ENCODE peak calls at places on chromosomes 3 and 15, in eight cellular contexts. O is Peyer's patch; M is right cardiac atrium; R is small intestine; V is SK-N-SH; K is IMR-90; I is CD8-positive, alpha-beta memory T cell; A is GM23338. U is an unnamed sample. For H3K4me1, the result is how much of the 10 kb centered on the place peaks cover.

GRCh38 chr3:140748171-140748570 is 70.3 kb downstream of the TRIM42 start:
- DNase-seq in O (no peak), M (no peak), R (no peak), V (no peak), K (no peak), I (no peak), A (no peak), U (no peak)

GRCh38 chr15:49066374-49066773 is 20.1 kb upstream of the SECISBP2L start:
- DNase-seq in O (no peak), M (no peak), R (no peak), V (no peak), K (no peak), I (no peak), A (peak), U (no peak)

GRCh38 chr15:64284037-64284436 is 71.9 kb downstream of the CSNK1G1 start:
- DNase-seq in O (no peak), M (no peak), R (no peak), V (no peak), K (peak), I (no peak), A (no peak), U (peak)

GRCh38 chr3:21729888-21730459 is 21.0 kb downstream of the ZNF385D start:
- DNase-seq in O (no peak), M (no peak), R (no peak), V (no peak), K (no peak), I (no peak), A (no peak), U (peak)

GRCh38 chr15:92069308-92070244 is 216.1 kb downstream of the SLCO3A1 start:
- DNase-seq in O (no peak), M (no peak), R (peak), V (no peak), K (peak), I (no peak), A (no peak), U (peak)

GRCh38 chr15:96804754-96805153 is 474.3 kb downstream of the NR2F2 start:
- DNase-seq in O (no peak), M (no peak), R (no peak), V (no peak), K (no peak), I (no peak), A (no peak), U (no peak)

GRCh38 chr15:94395626-94396025 is 164.3 kb downstream of the MCTP2 start:
- DNase-seq in O (no peak), M (no peak), R (peak), V (no peak), K (peak), I (no peak), A (no peak), U (no peak)

GRCh38 chr3:63934484-63934883 is 22.3 kb upstream of the SCAANT1 start:
- DNase-seq in O (no peak), M (no peak), R (peak), V (no peak), K (no peak), I (peak), A (no peak), U (no peak)

GRCh38 chr3:17775073-17775472 is 32.6 kb upstream of the TBC1D5 start:
- DNase-seq in O (no peak), M (no peak), R (no peak), V (no peak), K (no peak), I (peak), A (no peak), U (no peak)

DNA sequence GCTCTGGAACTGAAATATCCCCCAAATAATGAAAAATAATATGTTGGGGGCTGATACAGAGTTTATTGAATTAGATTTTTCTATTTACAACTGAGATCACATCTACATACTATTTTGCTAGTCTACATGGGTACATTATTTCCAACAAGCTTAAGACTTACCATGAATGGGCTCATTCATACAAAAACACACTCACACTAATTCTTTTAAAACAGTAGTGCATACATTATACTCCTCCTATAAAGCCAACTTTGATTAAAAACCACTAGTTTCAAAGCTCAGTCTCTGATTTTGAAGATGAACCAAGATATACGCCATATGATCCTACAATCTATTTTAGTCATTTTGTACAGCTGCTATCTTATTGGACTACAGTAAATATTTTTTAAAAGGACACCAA is 24.9 kb downstream of the TSPAN3 start:
- DNase-seq in O (no peak), M (no peak), R (no peak), V (no peak), K (no peak), I (no peak), A (no peak), U (no peak)
- H3K27ac ChIP-seq in O (no peak), M (no peak), R (no peak), V (no peak), K (no peak), I (no peak), A (no peak), U (no peak)

GRCh38 chr15:58741032-58741431 is 8.5 kb downstream of the ADAM10 start:
- DNase-seq in O (no peak), M (no peak), R (no peak), V (no peak), K (no peak), I (no peak), A (no peak), U (no peak)
- H3K4me1 ChIP-seq in O (under half), M (under half), R (under half), V (under half), K (under half), I (under half), A (half or more), U (under half)

GRCh38 chr3:158747417-158747816 is 15.2 kb upstream of the RARRES1 start:
- DNase-seq in O (no peak), M (no peak), R (no peak), V (no peak), K (no peak), I (no peak), A (no peak), U (no peak)

GRCh38 chr3:158749977-158750376 is 17.7 kb upstream of the RARRES1 start:
- DNase-seq in O (no peak), M (no peak), R (no peak), V (no peak), K (no peak), I (no peak), A (no peak), U (no peak)

GRCh38 chr3:158749526-158749925 is 17.3 kb upstream of the RARRES1 start:
- DNase-seq in O (no peak), M (no peak), R (no peak), V (no peak), K (no peak), I (no peak), A (no peak), U (no peak)

GRCh38 chr3:158751316-158751715 is 19.1 kb upstream of the RARRES1 start:
- DNase-seq in O (no peak), M (no peak), R (no peak), V (no peak), K (no peak), I (no peak), A (no peak), U (no peak)

DNA sequence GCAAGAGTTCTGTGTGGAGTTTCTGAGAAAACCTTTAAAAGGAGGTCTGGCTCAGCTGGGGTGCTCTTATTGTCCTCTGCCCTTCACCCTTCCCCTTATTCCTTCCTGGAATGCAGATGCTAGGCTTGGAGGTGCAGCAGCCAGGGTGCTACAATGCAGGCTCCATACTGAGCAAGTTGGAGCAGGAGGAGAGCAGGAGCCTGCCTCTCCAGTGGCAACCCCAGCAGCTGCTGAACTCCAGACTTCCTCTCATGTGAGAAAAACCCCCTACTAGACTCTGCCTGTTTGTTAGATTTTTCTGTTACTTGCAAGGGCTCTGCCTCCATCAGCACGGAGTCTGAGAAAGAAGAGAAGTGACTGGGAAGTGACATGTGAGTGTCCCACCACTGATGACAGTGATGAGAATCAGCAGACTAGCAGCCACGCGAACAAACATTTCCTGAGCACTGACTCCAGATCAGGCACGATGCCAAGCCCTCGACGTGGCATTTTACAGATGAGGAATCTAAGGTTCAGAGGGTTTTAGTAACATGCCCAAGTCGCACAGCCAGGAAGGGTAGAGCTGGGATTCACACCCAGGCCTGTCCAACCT is 16.1 kb upstream of the RARRES1 start:
- DNase-seq in O (no peak), M (peak), R (no peak), V (no peak), K (peak), I (no peak), A (no peak), U (no peak)
- H3K27ac ChIP-seq in O (no peak), M (no peak), R (no peak), V (peak), K (no peak), I (no peak), A (no peak), U (no peak)

GRCh38 chr15:40342421-40343313 is 1.9 kb upstream of the CCDC9B start:
- DNase-seq in O (no peak), M (no peak), R (peak), V (no peak), K (peak), I (no peak), A (no peak), U (peak)

GRCh38 chr15:40344217-40344616 is 3.5 kb upstream of the CCDC9B start:
- DNase-seq in O (no peak), M (no peak), R (no peak), V (no peak), K (peak), I (no peak), A (no peak), U (no peak)

GRCh38 chr15:40345225-40345866 is 4.6 kb upstream of the CCDC9B start:
- DNase-seq in O (no peak), M (no peak), R (peak), V (no peak), K (no peak), I (no peak), A (no peak), U (no peak)

GRCh38 chr15:40344631-40345120 is 3.9 kb upstream of the CCDC9B start:
- DNase-seq in O (peak), M (peak), R (peak), V (peak), K (peak), I (peak), A (peak), U (peak)

GRCh38 chr15:40343512-40343911 is 2.8 kb upstream of the CCDC9B start:
- DNase-seq in O (no peak), M (peak), R (no peak), V (no peak), K (peak), I (no peak), A (no peak), U (peak)
- H3K4me1 ChIP-seq in O (under half), M (under half), R (under half), V (under half), K (under half), I (under half), A (under half), U (half or more)

U was measured in mammary epithelial cell.